ENCODE peak calls at places on chromosome 1, in four cellular contexts. J is K562, G is tibial artery, F is lung. O is an unnamed sample. For H3K4me1 and H3K9me3, the result is how much of the 10 kb centered on the place peaks cover.

GRCh38 chr1:215405211-215405610 is 161.9 kb upstream of the KCTD3 start:
- DNase-seq in J (no peak), G (no peak), F (no peak), O (no peak)

GRCh38 chr1:38686306-38687255 is 173.0 kb downstream of the RRAGC start:
- DNase-seq in G (no peak), J (no peak), F (no peak), O (no peak)

GRCh38 chr1:114771992-114772391 is 8.5 kb downstream of the SIKE1 start:
- DNase-seq in G (no peak), F (no peak), J (no peak), O (no peak)

GRCh38 chr1:116693759-116694482 is 26.4 kb upstream of the IGSF3 start:
- DNase-seq in F (no peak), G (peak), J (no peak), O (peak)

GRCh38 chr1:164369698-164370365 is 189.2 kb upstream of the PBX1 start:
- DNase-seq in G (no peak), J (no peak), F (no peak), O (no peak)

GRCh38 chr1:20466231-20466630 is 19.8 kb downstream of the CAMK2N1 start:
- DNase-seq in F (no peak), G (no peak), J (no peak), O (no peak)

GRCh38 chr1:29166291-29166878 is 15.3 kb downstream of the SRSF4 start:
- DNase-seq in J (no peak), F (no peak), G (no peak), O (no peak)

GRCh38 chr1:40980453-40981121 is 1.1 kb downstream of the CTPS1 start:
- DNase-seq in F (no peak), J (peak), G (no peak), O (peak)

GRCh38 chr1:98546319-98546718 is 115.2 kb upstream of the SNX7 start:
- DNase-seq in G (no peak), F (no peak), J (no peak), O (no peak)

GRCh38 chr1:50369830-50370229 is 53.4 kb downstream of the DMRTA2 start:
- DNase-seq in F (no peak), G (no peak), J (no peak), O (no peak)

GRCh38 chr1:9239622-9240401 is 5.2 kb downstream of the H6PD start:
- DNase-seq in F (peak), J (no peak), G (no peak), O (peak)

GRCh38 chr1:73105755-73106154 is 823.4 kb upstream of the NEGR1 start:
- DNase-seq in G (no peak), J (no peak), F (no peak), O (no peak)

GRCh38 chr1:182756423-182756822 is 33.1 kb upstream of the NPL start:
- DNase-seq in J (no peak), F (no peak), G (no peak), O (no peak)

GRCh38 chr1:236206548-236206947 is 64.2 kb downstream of the GPR137B start:
- DNase-seq in G (no peak), F (peak), J (no peak), O (no peak)

GRCh38 chr1:237482777-237483176 is 407.9 kb downstream of the ZP4 start:
- DNase-seq in J (no peak), G (no peak), F (no peak), O (no peak)

GRCh38 chr1:46131093-46131492 is 1.3 kb downstream of the PIK3R3 start:
- DNase-seq in J (no peak), F (no peak), G (no peak), O (no peak)

GRCh38 chr1:183812686-183813569 is 8.0 kb downstream of the RGL1 start:
- DNase-seq in F (no peak), J (no peak), G (no peak), O (peak)

GRCh38 chr1:160338580-160338979 is 4.5 kb downstream of the COPA start:
- DNase-seq in J (no peak), F (no peak), G (no peak), O (no peak)

GRCh38 chr1:213552045-213552444 is 435.7 kb upstream of the PROX1 start:
- DNase-seq in J (no peak), F (no peak), G (no peak), O (no peak)

GRCh38 chr1:233673947-233674431 is 60.1 kb downstream of the KCNK1 start:
- DNase-seq in G (no peak), F (no peak), J (peak), O (no peak)

GRCh38 chr1:239858058-239858457 is 233.6 kb upstream of the FMN2 start:
- DNase-seq in F (no peak), G (no peak), J (no peak), O (no peak)

GRCh38 chr1:97063532-97063931 is 341.9 kb downstream of the PTBP2 start:
- DNase-seq in J (no peak), G (no peak), F (no peak), O (no peak)

GRCh38 chr1:156086256-156086662 is 4.0 kb upstream of the MEX3A start:
- DNase-seq in G (no peak), J (no peak), F (peak), O (peak)

GRCh38 chr1:41515131-41515678 is 30.7 kb upstream of the EDN2 start:
- DNase-seq in J (no peak), G (no peak), F (peak), O (no peak)

GRCh38 chr1:243421784-243422183 is 165.9 kb downstream of the SDCCAG8 start:
- DNase-seq in G (no peak), J (peak), F (peak), O (peak)

GRCh38 chr1:227268943-227269342 is 49.3 kb downstream of the CDC42BPA start:
- DNase-seq in F (no peak), J (no peak), G (no peak), O (no peak)

GRCh38 chr1:212401838-212402582 is 12.7 kb downstream of the PACC1 start:
- DNase-seq in G (no peak), F (no peak), J (no peak), O (peak)

GRCh38 chr1:18649713-18650370 is 19.2 kb downstream of the PAX7 start:
- DNase-seq in G (no peak), F (no peak), J (no peak), O (no peak)

DNA sequence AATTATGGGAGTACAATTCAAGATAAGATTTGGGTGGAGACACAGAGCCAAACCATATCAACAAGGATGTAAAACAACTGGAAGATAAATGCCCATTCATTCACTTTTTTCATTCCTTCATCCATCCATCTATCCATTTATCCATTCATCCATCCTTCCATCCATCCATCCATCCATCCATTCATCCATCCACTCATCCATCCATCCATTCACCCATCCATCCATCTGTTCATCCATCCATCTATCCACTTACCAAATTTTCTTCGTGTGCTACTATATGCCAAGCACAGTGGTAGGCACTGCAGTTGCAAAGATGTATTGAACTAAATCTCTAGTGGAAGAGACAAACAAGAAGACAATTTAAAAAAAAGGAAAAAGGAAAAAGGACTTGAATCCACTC is 14.3 kb upstream of the SIPA1L2 start:
- DNase-seq in G (no peak), J (no peak), F (no peak), O (no peak)
- H3K4me3 ChIP-seq in G (no peak), J (no peak), F (no peak), O (no peak)

GRCh38 chr1:25028910-25029599 is 99.0 kb upstream of the RUNX3 start:
- DNase-seq in J (no peak), F (no peak), G (no peak), O (no peak)
- H3K4me1 ChIP-seq in J (under half), F (under half), G (under half), O (under half)

GRCh38 chr1:109263597-109264378 is 14.4 kb downstream of the CELSR2 start:
- DNase-seq in J (peak), F (peak), G (peak), O (peak)

GRCh38 chr1:109265016-109265415 is 15.7 kb downstream of the CELSR2 start:
- DNase-seq in G (no peak), F (no peak), J (no peak), O (no peak)

GRCh38 chr1:109263234-109263596 is 13.9 kb downstream of the CELSR2 start:
- DNase-seq in F (no peak), J (no peak), G (no peak), O (no peak)

GRCh38 chr1:109265741-109266330 is 16.5 kb downstream of the CELSR2 start:
- DNase-seq in G (no peak), F (no peak), J (no peak), O (no peak)

DNA sequence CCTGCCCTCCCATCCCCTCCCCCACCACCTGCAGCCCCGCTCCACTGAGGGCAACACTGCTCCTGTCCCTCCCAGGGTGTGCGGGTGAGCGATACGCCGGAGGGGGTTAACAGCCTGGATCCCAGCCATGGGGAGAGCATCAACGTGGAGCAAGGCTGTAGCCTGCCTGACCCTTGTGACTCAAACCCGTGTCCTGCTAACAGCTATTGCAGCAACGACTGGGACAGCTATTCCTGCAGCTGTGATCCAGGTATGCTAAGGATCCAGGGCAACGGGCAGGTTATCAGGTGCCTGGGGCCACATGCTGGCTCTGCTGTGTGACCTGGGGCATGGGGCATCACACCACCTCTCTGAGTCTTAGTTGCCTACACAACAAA is 15.0 kb downstream of the CELSR2 start:
- DNase-seq in G (no peak), F (no peak), J (no peak), O (no peak)
- H3K9me3 ChIP-seq in G (under half), F (under half), J (under half), O (under half)

GRCh38 chr1:51638350-51638749 is 21.5 kb downstream of the OSBPL9 start:
- DNase-seq in G (no peak), F (no peak), J (no peak), O (no peak)
- H3K4me3 ChIP-seq in G (no peak), F (no peak), J (no peak), O (no peak)

O was measured in SJSA1.